ENCODE peak calls at places on chromosomes 16 and 17, in ten cellular contexts. V is stimulated activated CD4-positive, alpha-beta T cell treated with anti-CD3 and anti-CD28 coated beads, TNF-alpha, amount 100 ng/mL, for 48 hours; H is prostate gland; I is AG09309; F is amniotic epithelial cell; K is tibial nerve; N is lower leg skin; J is cardiac fibroblast; Y is HEK293T; L is germinal center. Z is an unnamed sample.

GRCh38 chr16:8589293-8590160 is 784 bp downstream of the TMEM114 start:
- DNase-seq in F (no peak), L (no peak), I (no peak), V (no peak), N (no peak), J (no peak), H (no peak), Y (no peak), K (no peak), Z (no peak)

GRCh38 chr17:74545456-74546230 is at the start of gene CD300C:
- DNase-seq in L (no peak), I (no peak), Y (no peak), K (no peak), F (no peak), V (no peak), N (peak; percentile 35), J (no peak), H (no peak), Z (no peak)

GRCh38 chr17:43026610-43027009 is 1.6 kb downstream of the RND2 start:
- DNase-seq in V (no peak), N (no peak), F (no peak), L (peak; percentile 19), K (no peak), Y (no peak), I (no peak), J (no peak), H (no peak), Z (no peak)

GRCh38 chr17:68697850-68698313 is 96.7 kb upstream of the FAM20A start:
- DNase-seq in K (peak; percentile 65), I (no peak), H (no peak), F (peak; percentile 93), V (no peak), J (peak; percentile 88), L (no peak), Y (no peak), N (peak; percentile 37), Z (no peak)

GRCh38 chr17:44331249-44331760 is 6.7 kb upstream of the SLC25A39 start:
- DNase-seq in L (peak; percentile 73), V (peak; percentile 48), K (peak; percentile 93), J (peak; percentile 83), F (peak; percentile 56), H (peak; percentile 63), N (peak; percentile 79), Y (peak; percentile 72), I (no peak), Z (peak; percentile 34)

GRCh38 chr17:28973414-28973813 is 22.1 kb upstream of the PHF12 start:
- DNase-seq in F (peak; percentile 68), N (no peak), Y (no peak), K (no peak), I (no peak), H (no peak), L (no peak), J (peak; percentile 14), V (no peak), Z (no peak)

GRCh38 chr17:10197721-10198508 is 491 bp downstream of the GAS7 start:
- DNase-seq in K (no peak), N (no peak), I (no peak), L (no peak), H (no peak), F (no peak), V (no peak), J (no peak), Y (peak; percentile 21), Z (no peak)

GRCh38 chr17:65678534-65678933 is 117.1 kb upstream of the AXIN2 start:
- DNase-seq in H (no peak), F (peak; percentile 25), K (no peak), Y (no peak), L (no peak), V (no peak), J (no peak), N (no peak), I (no peak), Z (no peak)

GRCh38 chr17:2547176-2547575 is 35.5 kb upstream of the METTL16 start:
- DNase-seq in I (no peak), H (no peak), V (no peak), L (no peak), F (peak; percentile 86), J (peak; percentile 63), Y (no peak), N (no peak), K (no peak), Z (no peak)

GRCh38 chr17:49861150-49861884 is 13.4 kb upstream of the TAC4 start:
- DNase-seq in H (peak; percentile 33), I (no peak), F (peak; percentile 22), N (peak; percentile 42), Y (peak; percentile 80), K (no peak), J (peak; percentile 45), L (peak; percentile 75), V (peak; percentile 20), Z (no peak)

GRCh38 chr17:49249890-49250522 is 19.4 kb upstream of the PHOSPHO1 start:
- DNase-seq in J (no peak), L (no peak), F (no peak), K (no peak), N (no peak), I (no peak), Y (no peak), V (no peak), H (no peak), Z (no peak)

GRCh38 chr16:86509759-86510464 is 415 bp upstream of the FOXF1 start:
- DNase-seq in I (no peak), V (no peak), Y (peak; percentile 79), J (peak; percentile 40), K (no peak), L (no peak), N (no peak), H (no peak), F (peak; percentile 94), Z (no peak)

GRCh38 chr17:73349647-73350046 is 37.8 kb upstream of the CDC42EP4 start:
- DNase-seq in I (no peak), V (no peak), Y (no peak), J (no peak), F (no peak), H (no peak), N (no peak), L (no peak), K (no peak), Z (no peak)

GRCh38 chr17:34892864-34893263 is 68.4 kb downstream of the CCT6B start:
- DNase-seq in L (no peak), V (peak; percentile 8), K (no peak), Y (peak; percentile 62), F (no peak), J (no peak), N (no peak), H (no peak), I (no peak), Z (no peak)

GRCh38 chr16:72877374-72878028 is 170.4 kb downstream of the ZFHX3 start:
- DNase-seq in Y (no peak), N (no peak), L (no peak), K (no peak), V (no peak), I (peak; percentile 57), J (peak; percentile 93), H (no peak), F (peak; percentile 80), Z (no peak)

GRCh38 chr17:60712675-60713074 is 35.0 kb downstream of the BCAS3 start:
- DNase-seq in J (no peak), V (no peak), K (no peak), I (no peak), F (no peak), H (no peak), L (no peak), Y (no peak), N (no peak), Z (no peak)

GRCh38 chr17:16443390-16444257 is 28.3 kb downstream of the TRPV2 start:
- DNase-seq in N (no peak), L (no peak), I (no peak), V (no peak), Y (no peak), J (no peak), K (no peak), H (no peak), F (no peak), Z (no peak)

GRCh38 chr17:82065193-82065637 is 389 bp downstream of the DUS1L start:
- DNase-seq in H (no peak), V (no peak), J (no peak), K (no peak), I (no peak), F (peak; percentile 11), Y (no peak), L (no peak), N (no peak), Z (no peak)

GRCh38 chr16:4660454-4661007 is 32.8 kb upstream of the NUDT16L1 start:
- DNase-seq in Y (no peak), V (peak; percentile 54), K (no peak), J (peak; percentile 66), I (no peak), H (no peak), F (peak; percentile 57), L (no peak), N (no peak), Z (no peak)

GRCh38 chr17:28145348-28145747 is 102.9 kb downstream of the NLK start:
- DNase-seq in H (no peak), N (no peak), I (peak; percentile 4), Y (no peak), V (no peak), L (no peak), J (peak; percentile 51), K (no peak), F (no peak), Z (no peak)

GRCh38 chr17:1941241-1942065 is 83.7 kb downstream of the RTN4RL1 start:
- DNase-seq in F (no peak), V (no peak), Y (no peak), J (no peak), I (no peak), L (no peak), N (no peak), K (no peak), H (no peak), Z (no peak)

GRCh38 chr16:70739389-70739788 is 53.5 kb upstream of the MTSS2 start:
- DNase-seq in Y (no peak), I (no peak), H (no peak), N (no peak), V (no peak), K (no peak), J (no peak), F (no peak), L (no peak), Z (no peak)

Z was measured in LNCaP clone FGC.